ENCODE peak calls at places on chromosomes 5 and 9, in eight cellular contexts. Z is neural crest cell; P is GM23248; V is T-cell; O is stimulated activated CD4-positive, alpha-beta T cell treated with anti-CD3 and anti-CD28 coated beads, Interleukin-12 subunit alpha, Interleukin-12 subunit beta, amount 100 ng/mL, for 4 hours; W is lower lobe of right lung; E is brain microvascular endothelial cell; D is glomerular endothelial cell. I is an unnamed sample.

GRCh38 chr9:75146229-75146628 is 57.9 kb downstream of the OSTF1 start:
- DNase-seq in D (no peak), V (no peak), Z (no peak), W (no peak), E (peak), P (peak), O (no peak), I (no peak)

GRCh38 chr5:174520420-174521396 is 203.7 kb upstream of the MSX2 start:
- DNase-seq in D (no peak), O (no peak), W (no peak), P (no peak), E (no peak), Z (peak), V (no peak), I (no peak)

GRCh38 chr9:121326130-121326838 is 43.8 kb downstream of the STOM start:
- DNase-seq in Z (no peak), E (peak), D (peak), O (no peak), W (peak), P (peak), V (no peak), I (peak)

GRCh38 chr5:81247441-81247972 is 14.4 kb downstream of the CKMT2 start:
- DNase-seq in O (no peak), D (no peak), Z (no peak), P (peak), W (no peak), E (peak), V (no peak), I (no peak)

GRCh38 chr5:157828949-157829639 is 29.9 kb downstream of the CLINT1 start:
- DNase-seq in V (no peak), O (no peak), W (no peak), Z (no peak), E (no peak), P (peak), D (no peak), I (peak)

GRCh38 chr5:169742773-169743296 is 105.8 kb downstream of the DOCK2 start:
- DNase-seq in P (peak), E (peak), Z (no peak), W (no peak), V (no peak), D (no peak), O (no peak), I (no peak)

GRCh38 chr9:86580688-86581087 is 226.5 kb upstream of the TUT7 start:
- DNase-seq in W (no peak), Z (no peak), O (no peak), E (no peak), V (no peak), D (no peak), P (no peak), I (no peak)

GRCh38 chr5:54758038-54758437 is 227.4 kb downstream of the ESM1 start:
- DNase-seq in O (no peak), V (no peak), W (no peak), D (no peak), Z (no peak), P (peak), E (peak), I (no peak)

GRCh38 chr9:121783523-121784507 is 132.4 kb downstream of the DAB2IP start:
- DNase-seq in V (no peak), P (no peak), O (no peak), Z (no peak), W (peak), D (no peak), E (no peak), I (no peak)

GRCh38 chr5:147727200-147727599 is 55.3 kb downstream of the JAKMIP2 start:
- DNase-seq in O (no peak), P (no peak), W (no peak), D (no peak), E (no peak), V (no peak), Z (no peak), I (no peak)

GRCh38 chr5:148899993-148900392 is 73.6 kb downstream of the ADRB2 start:
- DNase-seq in P (no peak), V (no peak), Z (no peak), W (no peak), D (no peak), O (no peak), E (no peak), I (no peak)

GRCh38 chr5:61048534-61048933 is 103.5 kb downstream of the NDUFAF2 start:
- DNase-seq in O (no peak), D (no peak), P (peak), Z (no peak), V (no peak), E (peak), W (no peak), I (no peak)

GRCh38 chr9:2220036-2220435 is 204.9 kb downstream of the SMARCA2 start:
- DNase-seq in V (no peak), W (no peak), D (no peak), E (no peak), P (peak), O (no peak), Z (no peak), I (no peak)

GRCh38 chr5:1038417-1039209 is 30.0 kb downstream of the NKD2 start:
- DNase-seq in E (no peak), D (no peak), W (peak), V (no peak), Z (no peak), P (no peak), O (no peak), I (no peak)

GRCh38 chr5:104146652-104147051 is 584.1 kb upstream of the NUDT12 start:
- DNase-seq in P (no peak), O (no peak), Z (no peak), D (no peak), E (no peak), V (no peak), W (no peak), I (no peak)

GRCh38 chr9:27888661-27889295 is 315.5 kb upstream of the C9orf72 start:
- DNase-seq in W (no peak), Z (peak), E (peak), D (no peak), O (peak), V (no peak), P (peak), I (peak)

GRCh38 chr9:129442791-129443511 is 177.9 kb downstream of the C9orf50 start:
- DNase-seq in E (no peak), V (no peak), O (no peak), Z (no peak), P (no peak), W (no peak), D (no peak), I (no peak)

GRCh38 chr9:114954986-114955623 is 24.7 kb upstream of the TNFSF8 start:
- DNase-seq in D (no peak), W (no peak), E (no peak), Z (no peak), O (no peak), V (no peak), P (no peak), I (no peak)

GRCh38 chr9:70420267-70421019 is 6.0 kb upstream of the KLF9 start:
- DNase-seq in O (peak), P (peak), Z (peak), V (no peak), D (peak), E (peak), W (peak), I (peak)

GRCh38 chr9:37582548-37583157 is 6.5 kb upstream of the FBXO10 start:
- DNase-seq in V (no peak), O (no peak), E (peak), P (peak), Z (no peak), W (no peak), D (peak), I (peak)

GRCh38 chr5:65043843-65044359 is 275.2 kb downstream of the CWC27 start:
- DNase-seq in W (no peak), P (no peak), V (no peak), E (no peak), Z (no peak), O (no peak), D (no peak), I (no peak)